ENCODE peak calls at places on chromosomes 16 and 17, in four cellular contexts. Z is activated CD8-positive, alpha-beta memory T cell treated with anti-CD3 and anti-CD28 coated beads for 1 hour; Y is stimulated activated CD8-positive, alpha-beta memory T cell treated with anti-CD3 and anti-CD28 coated beads, Interleukin-12 subunit alpha, Interleukin-12 subunit beta, amount 100 ng/mL, for 1 hour; W is NCI-H1417. Q is an unnamed sample.

GRCh38 chr16:2148714-2149629 is 547 bp downstream of the RAB26 start:
- DNase-seq in Z (no peak), W (no peak), Y (no peak), Q (no peak)

GRCh38 chr17:40491486-40491885 is 9.9 kb downstream of the TNS4 start:
- DNase-seq in Y (no peak), W (no peak), Z (no peak), Q (no peak)

GRCh38 chr17:59238904-59239303 is 18.6 kb downstream of the GDPD1 start:
- DNase-seq in W (no peak), Z (no peak), Y (no peak), Q (no peak)

GRCh38 chr17:42329025-42329976 is 41.0 kb downstream of the STAT5A start:
- DNase-seq in W (no peak), Y (no peak), Z (no peak), Q (no peak)

GRCh38 chr17:32827227-32827626 is 49.7 kb downstream of the MYO1D start:
- DNase-seq in Y (no peak), Z (no peak), W (no peak), Q (no peak)

GRCh38 chr16:11604783-11605563 is 18.3 kb upstream of the LITAF start:
- DNase-seq in Y (no peak), W (no peak), Z (no peak), Q (no peak)

GRCh38 chr16:30997887-30998711 is 12.3 kb downstream of the STX1B start:
- DNase-seq in W (no peak), Y (no peak), Z (no peak), Q (no peak)

GRCh38 chr16:1573301-1573700 is 38.6 kb downstream of the IFT140 start:
- DNase-seq in Y (no peak), W (no peak), Z (no peak), Q (no peak)

GRCh38 chr17:31678431-31678830 is 180.6 kb downstream of the COPRS start:
- DNase-seq in Y (no peak), W (no peak), Z (no peak), Q (no peak)

GRCh38 chr17:76124582-76125390 is 16.3 kb downstream of the FOXJ1 start:
- DNase-seq in Y (no peak), Z (no peak), W (no peak), Q (no peak)

GRCh38 chr17:7626307-7626706 is 1.3 kb downstream of the SAT2 start:
- DNase-seq in Y (no peak), Z (no peak), W (no peak), Q (no peak)

GRCh38 chr16:4664538-4665418 is 28.6 kb upstream of the NUDT16L1 start:
- DNase-seq in Y (peak), Z (no peak), W (peak), Q (peak)

GRCh38 chr16:81238296-81239011 is at the start of gene BCO1:
- DNase-seq in W (peak), Y (no peak), Z (no peak), Q (no peak)

GRCh38 chr17:42667088-42667951 is 8.2 kb downstream of the TUBG2 start:
- DNase-seq in W (no peak), Z (no peak), Y (no peak), Q (no peak)

GRCh38 chr17:80855968-80856862 is 135.4 kb upstream of the CHMP6 start:
- DNase-seq in Z (no peak), W (no peak), Y (peak), Q (peak)

GRCh38 chr17:151886-152859 is 14.8 kb downstream of the SCGB1C2 start:
- DNase-seq in Y (no peak), Z (no peak), W (no peak), Q (no peak)

GRCh38 chr17:3415610-3416009 is 4.4 kb downstream of the OR3A3 start:
- DNase-seq in Y (no peak), Z (no peak), W (no peak), Q (no peak)

GRCh38 chr16:82859638-82860037 is 232.9 kb downstream of the CDH13 start:
- DNase-seq in Z (no peak), W (no peak), Y (no peak), Q (no peak)

GRCh38 chr16:85211247-85211910 is 99.1 kb upstream of the CIBAR2 start:
- DNase-seq in Y (no peak), W (no peak), Z (no peak), Q (no peak)

GRCh38 chr16:75108792-75109731 is 7.5 kb downstream of the LDHD start:
- DNase-seq in Y (peak), W (peak), Z (peak), Q (peak)

GRCh38 chr16:14164916-14165684 is 94.0 kb downstream of the MRTFB start:
- DNase-seq in Y (no peak), Z (no peak), W (no peak), Q (no peak)